ENCODE peak calls at places on chromosome 2, in seven cellular contexts. One of them, this sample, is unnamed.

GRCh38 chr2:44392338-44392943 is 30.7 kb downstream of the CAMKMT start:
- DNase-seq in lower leg skin: peak; percentile 18
- DNase-seq in brain microvascular endothelial cell: peak; percentile 49
- DNase-seq in left ventricle myocardium inferior: no peak
- DNase-seq in cardiac muscle cell: peak; percentile 51
- DNase-seq in astrocyte of the spinal cord: peak; percentile 32
- DNase-seq in left lung: no peak
- DNase-seq in this sample: peak; percentile 79

GRCh38 chr2:188291617-188292445 is at the start of gene GULP1:
- DNase-seq in cardiac muscle cell: peak; percentile 76
- DNase-seq in brain microvascular endothelial cell: peak; percentile 62
- DNase-seq in lower leg skin: peak; percentile 34
- DNase-seq in left lung: peak; percentile 63
- DNase-seq in left ventricle myocardium inferior: peak; percentile 76
- DNase-seq in astrocyte of the spinal cord: peak; percentile 84
- DNase-seq in this sample: peak; percentile 91

GRCh38 chr2:168614291-168615018 is 158.4 kb downstream of the CERS6 start:
- DNase-seq in cardiac muscle cell: no peak
- DNase-seq in lower leg skin: no peak
- DNase-seq in brain microvascular endothelial cell: no peak
- DNase-seq in astrocyte of the spinal cord: no peak
- DNase-seq in left ventricle myocardium inferior: no peak
- DNase-seq in left lung: no peak
- DNase-seq in this sample: no peak

GRCh38 chr2:75053484-75054112 is 95.2 kb downstream of the POLE4 start:
- DNase-seq in brain microvascular endothelial cell: peak; percentile 20
- DNase-seq in left lung: no peak
- DNase-seq in lower leg skin: no peak
- DNase-seq in left ventricle myocardium inferior: no peak
- DNase-seq in astrocyte of the spinal cord: peak; percentile 22
- DNase-seq in cardiac muscle cell: peak; percentile 45
- DNase-seq in this sample: no peak

GRCh38 chr2:36562245-36562644 is 35.7 kb downstream of the FEZ2 start:
- DNase-seq in left ventricle myocardium inferior: no peak
- DNase-seq in cardiac muscle cell: peak; percentile 73
- DNase-seq in brain microvascular endothelial cell: no peak
- DNase-seq in lower leg skin: no peak
- DNase-seq in astrocyte of the spinal cord: peak; percentile 63
- DNase-seq in left lung: no peak
- DNase-seq in this sample: no peak

GRCh38 chr2:20613342-20613916 is 37.5 kb downstream of the HS1BP3 start:
- DNase-seq in lower leg skin: no peak
- DNase-seq in astrocyte of the spinal cord: no peak
- DNase-seq in brain microvascular endothelial cell: no peak
- DNase-seq in left ventricle myocardium inferior: peak; percentile 12
- DNase-seq in cardiac muscle cell: no peak
- DNase-seq in left lung: peak; percentile 30
- DNase-seq in this sample: no peak

GRCh38 chr2:241933175-241933911 is 63.8 kb downstream of the RTP5 start:
- DNase-seq in astrocyte of the spinal cord: peak; percentile 10
- DNase-seq in left lung: no peak
- DNase-seq in cardiac muscle cell: peak; percentile 22
- DNase-seq in left ventricle myocardium inferior: no peak
- DNase-seq in lower leg skin: peak; percentile 31
- DNase-seq in brain microvascular endothelial cell: peak; percentile 16
- DNase-seq in this sample: no peak

GRCh38 chr2:40357667-40358066 is 94.2 kb downstream of the SLC8A1 start:
- DNase-seq in left ventricle myocardium inferior: no peak
- DNase-seq in brain microvascular endothelial cell: no peak
- DNase-seq in left lung: no peak
- DNase-seq in cardiac muscle cell: peak; percentile 29
- DNase-seq in lower leg skin: no peak
- DNase-seq in astrocyte of the spinal cord: no peak
- DNase-seq in this sample: no peak

GRCh38 chr2:24907106-24907505 is 12.9 kb downstream of the ADCY3 start:
- DNase-seq in cardiac muscle cell: peak; percentile 44
- DNase-seq in left ventricle myocardium inferior: no peak
- DNase-seq in brain microvascular endothelial cell: peak; percentile 23
- DNase-seq in astrocyte of the spinal cord: no peak
- DNase-seq in left lung: no peak
- DNase-seq in lower leg skin: no peak
- DNase-seq in this sample: no peak

GRCh38 chr2:9770308-9771100 is 72.8 kb upstream of the TAF1B start:
- DNase-seq in astrocyte of the spinal cord: peak; percentile 70
- DNase-seq in cardiac muscle cell: peak; percentile 86
- DNase-seq in left ventricle myocardium inferior: peak; percentile 65
- DNase-seq in left lung: no peak
- DNase-seq in lower leg skin: peak; percentile 74
- DNase-seq in brain microvascular endothelial cell: peak; percentile 70
- DNase-seq in this sample: no peak

GRCh38 chr2:101958071-101958470 is 33.7 kb upstream of the IL1R2 start:
- DNase-seq in left lung: no peak
- DNase-seq in brain microvascular endothelial cell: no peak
- DNase-seq in astrocyte of the spinal cord: no peak
- DNase-seq in cardiac muscle cell: peak; percentile 53
- DNase-seq in left ventricle myocardium inferior: no peak
- DNase-seq in lower leg skin: no peak
- DNase-seq in this sample: no peak

GRCh38 chr2:226300487-226300886 is 499.1 kb downstream of the IRS1 start:
- DNase-seq in brain microvascular endothelial cell: no peak
- DNase-seq in left ventricle myocardium inferior: no peak
- DNase-seq in left lung: no peak
- DNase-seq in cardiac muscle cell: no peak
- DNase-seq in astrocyte of the spinal cord: no peak
- DNase-seq in lower leg skin: no peak
- DNase-seq in this sample: no peak

GRCh38 chr2:64987963-64988419 is 1.2 kb upstream of the SLC1A4 start:
- DNase-seq in cardiac muscle cell: peak; percentile 88
- DNase-seq in astrocyte of the spinal cord: no peak
- DNase-seq in brain microvascular endothelial cell: no peak
- DNase-seq in lower leg skin: no peak
- DNase-seq in left lung: no peak
- DNase-seq in left ventricle myocardium inferior: no peak
- DNase-seq in this sample: no peak

GRCh38 chr2:215828528-215829184 is 184.7 kb downstream of the MREG start:
- DNase-seq in left ventricle myocardium inferior: no peak
- DNase-seq in left lung: peak; percentile 68
- DNase-seq in cardiac muscle cell: peak; percentile 88
- DNase-seq in lower leg skin: peak; percentile 35
- DNase-seq in astrocyte of the spinal cord: peak; percentile 63
- DNase-seq in brain microvascular endothelial cell: peak; percentile 61
- DNase-seq in this sample: no peak

GRCh38 chr2:197759013-197759412 is 26.1 kb downstream of the BOLL start:
- DNase-seq in astrocyte of the spinal cord: no peak
- DNase-seq in lower leg skin: no peak
- DNase-seq in cardiac muscle cell: no peak
- DNase-seq in left ventricle myocardium inferior: no peak
- DNase-seq in left lung: no peak
- DNase-seq in brain microvascular endothelial cell: no peak
- DNase-seq in this sample: no peak

GRCh38 chr2:67451086-67451832 is 54.1 kb downstream of the ETAA1 start:
- DNase-seq in astrocyte of the spinal cord: peak; percentile 53
- DNase-seq in cardiac muscle cell: peak; percentile 70
- DNase-seq in brain microvascular endothelial cell: peak; percentile 86
- DNase-seq in lower leg skin: peak; percentile 38
- DNase-seq in left lung: no peak
- DNase-seq in left ventricle myocardium inferior: no peak
- DNase-seq in this sample: no peak

GRCh38 chr2:71882236-71882946 is 265.3 kb downstream of the CYP26B1 start:
- DNase-seq in left ventricle myocardium inferior: no peak
- DNase-seq in astrocyte of the spinal cord: no peak
- DNase-seq in brain microvascular endothelial cell: no peak
- DNase-seq in cardiac muscle cell: no peak
- DNase-seq in lower leg skin: no peak
- DNase-seq in left lung: no peak
- DNase-seq in this sample: no peak

DNA sequence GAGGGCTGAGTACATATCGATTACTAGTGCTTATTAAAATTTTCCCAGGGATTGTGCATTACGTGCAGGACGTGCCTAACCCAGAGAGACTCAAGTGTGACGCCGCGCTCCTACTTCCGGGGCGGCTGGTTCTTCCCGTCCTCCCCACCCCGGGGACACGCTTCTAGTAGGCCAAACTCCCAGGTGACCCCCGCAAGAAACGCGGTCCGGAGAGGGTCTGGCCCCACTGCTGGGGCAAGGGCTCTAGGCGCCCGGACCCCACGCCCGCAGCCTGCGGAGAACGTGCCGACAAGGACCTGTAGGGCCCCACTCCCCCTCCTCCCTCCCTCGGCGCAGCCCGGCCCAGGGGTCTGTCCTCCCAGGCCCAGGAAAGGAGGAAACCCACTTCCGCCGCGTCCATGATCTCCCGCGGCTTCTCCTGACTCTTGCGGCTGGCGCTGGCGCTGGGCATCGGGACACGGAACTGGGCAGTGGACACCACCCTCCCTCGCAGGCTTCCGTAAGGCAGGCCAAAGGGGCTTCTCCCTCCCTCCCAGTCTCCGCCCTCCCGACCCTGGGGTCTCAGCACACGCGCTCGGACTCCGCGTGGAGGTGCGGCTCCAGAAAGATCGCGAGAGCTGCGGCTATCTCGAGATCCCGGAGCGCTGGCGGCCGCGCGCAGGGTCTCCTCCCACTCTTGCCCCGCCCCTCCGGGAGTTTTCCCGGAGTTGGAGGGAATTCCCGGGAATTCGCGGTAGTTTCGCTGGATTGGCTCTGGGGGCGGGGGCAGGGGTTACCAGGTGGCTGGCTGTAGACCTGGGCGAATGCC is at the start of gene DARS1:
- DNase-seq in lower leg skin: peak; percentile 85
- DNase-seq in brain microvascular endothelial cell: peak; percentile 84
- DNase-seq in cardiac muscle cell: peak; percentile 96
- DNase-seq in left lung: peak; percentile 95
- DNase-seq in left ventricle myocardium inferior: peak; percentile 92
- DNase-seq in astrocyte of the spinal cord: peak; percentile 95
- DNase-seq in this sample: peak; percentile 96
- TF ChIP-seq CTCF in lower leg skin: no peak
- TF ChIP-seq CTCF in brain microvascular endothelial cell: no peak
- TF ChIP-seq CTCF in cardiac muscle cell: no peak
- TF ChIP-seq CTCF in left lung: no peak
- TF ChIP-seq CTCF in left ventricle myocardium inferior: no peak
- TF ChIP-seq CTCF in astrocyte of the spinal cord: no peak
- TF ChIP-seq CTCF in this sample: no peak

GRCh38 chr2:119442850-119443249 is 11.2 kb downstream of the TMEM37 start:
- DNase-seq in brain microvascular endothelial cell: no peak
- DNase-seq in astrocyte of the spinal cord: no peak
- DNase-seq in left ventricle myocardium inferior: no peak
- DNase-seq in lower leg skin: no peak
- DNase-seq in cardiac muscle cell: no peak
- DNase-seq in left lung: no peak
- DNase-seq in this sample: no peak

GRCh38 chr2:119440501-119440870 is 8.8 kb downstream of the TMEM37 start:
- DNase-seq in lower leg skin: no peak
- DNase-seq in astrocyte of the spinal cord: no peak
- DNase-seq in brain microvascular endothelial cell: no peak
- DNase-seq in cardiac muscle cell: no peak
- DNase-seq in left ventricle myocardium inferior: no peak
- DNase-seq in left lung: no peak
- DNase-seq in this sample: no peak

GRCh38 chr2:119441376-119442231 is 9.9 kb downstream of the TMEM37 start:
- DNase-seq in lower leg skin: no peak
- DNase-seq in brain microvascular endothelial cell: no peak
- DNase-seq in cardiac muscle cell: no peak
- DNase-seq in astrocyte of the spinal cord: no peak
- DNase-seq in left lung: no peak
- DNase-seq in left ventricle myocardium inferior: no peak
- DNase-seq in this sample: no peak

GRCh38 chr2:119439574-119440500 is 8.2 kb downstream of the TMEM37 start:
- DNase-seq in left lung: no peak
- DNase-seq in left ventricle myocardium inferior: no peak
- DNase-seq in cardiac muscle cell: no peak
- DNase-seq in brain microvascular endothelial cell: no peak
- DNase-seq in lower leg skin: no peak
- DNase-seq in astrocyte of the spinal cord: no peak
- DNase-seq in this sample: no peak

DNA sequence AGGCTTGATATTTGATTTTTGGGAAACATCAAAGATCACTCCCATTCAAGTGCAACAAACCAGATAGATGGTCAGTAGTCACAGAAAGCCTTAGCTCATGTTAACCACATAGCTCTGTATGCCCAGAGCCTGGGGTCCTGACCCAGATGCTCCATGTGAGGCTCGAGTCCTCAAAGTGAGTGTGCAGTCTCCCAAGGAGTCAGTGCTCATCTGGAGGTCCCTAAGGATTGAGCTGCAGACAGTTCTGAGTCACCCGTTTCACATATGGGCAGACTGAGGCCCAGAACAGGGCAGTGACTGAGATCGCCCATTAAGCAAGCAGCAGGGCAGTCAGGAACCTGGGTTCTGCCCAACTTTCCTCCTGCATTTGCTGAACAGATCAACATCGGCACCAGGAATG is 9.2 kb downstream of the TMEM37 start:
- DNase-seq in brain microvascular endothelial cell: no peak
- DNase-seq in left ventricle myocardium inferior: no peak
- DNase-seq in lower leg skin: no peak
- DNase-seq in left lung: no peak
- DNase-seq in astrocyte of the spinal cord: no peak
- DNase-seq in cardiac muscle cell: no peak
- DNase-seq in this sample: no peak
- TF ChIP-seq CTCF in brain microvascular endothelial cell: no peak
- TF ChIP-seq CTCF in left ventricle myocardium inferior: no peak
- TF ChIP-seq CTCF in lower leg skin: no peak
- TF ChIP-seq CTCF in left lung: no peak
- TF ChIP-seq CTCF in astrocyte of the spinal cord: no peak
- TF ChIP-seq CTCF in cardiac muscle cell: no peak
- TF ChIP-seq CTCF in this sample: no peak

GRCh38 chr2:233832869-233833812 is 21.2 kb downstream of the HJURP start:
- DNase-seq in left lung: no peak
- DNase-seq in cardiac muscle cell: peak; percentile 89
- DNase-seq in lower leg skin: no peak
- DNase-seq in brain microvascular endothelial cell: peak; percentile 53
- DNase-seq in left ventricle myocardium inferior: no peak
- DNase-seq in astrocyte of the spinal cord: peak; percentile 49
- DNase-seq in this sample: no peak
- TF ChIP-seq CTCF in left lung: no peak
- TF ChIP-seq CTCF in cardiac muscle cell: peak; percentile 59
- TF ChIP-seq CTCF in lower leg skin: no peak
- TF ChIP-seq CTCF in brain microvascular endothelial cell: peak; percentile 78
- TF ChIP-seq CTCF in left ventricle myocardium inferior: no peak
- TF ChIP-seq CTCF in astrocyte of the spinal cord: peak; percentile 53
- TF ChIP-seq CTCF in this sample: peak; percentile 60

GRCh38 chr2:150542692-150543091 is 55.2 kb upstream of the RND3 start:
- DNase-seq in astrocyte of the spinal cord: no peak
- DNase-seq in left lung: no peak
- DNase-seq in brain microvascular endothelial cell: no peak
- DNase-seq in cardiac muscle cell: no peak
- DNase-seq in left ventricle myocardium inferior: no peak
- DNase-seq in lower leg skin: no peak
- DNase-seq in this sample: no peak

GRCh38 chr2:150544731-150545130 is 57.3 kb upstream of the RND3 start:
- DNase-seq in lower leg skin: no peak
- DNase-seq in astrocyte of the spinal cord: no peak
- DNase-seq in left ventricle myocardium inferior: no peak
- DNase-seq in left lung: no peak
- DNase-seq in cardiac muscle cell: no peak
- DNase-seq in brain microvascular endothelial cell: no peak
- DNase-seq in this sample: no peak

GRCh38 chr2:150548527-150548926 is 61.1 kb upstream of the RND3 start:
- DNase-seq in left ventricle myocardium inferior: no peak
- DNase-seq in cardiac muscle cell: peak; percentile 49
- DNase-seq in astrocyte of the spinal cord: peak; percentile 25
- DNase-seq in lower leg skin: no peak
- DNase-seq in brain microvascular endothelial cell: no peak
- DNase-seq in left lung: no peak
- DNase-seq in this sample: no peak

GRCh38 chr2:150549381-150549780 is 61.9 kb upstream of the RND3 start:
- DNase-seq in left lung: no peak
- DNase-seq in cardiac muscle cell: no peak
- DNase-seq in astrocyte of the spinal cord: no peak
- DNase-seq in brain microvascular endothelial cell: no peak
- DNase-seq in left ventricle myocardium inferior: no peak
- DNase-seq in lower leg skin: no peak
- DNase-seq in this sample: no peak

GRCh38 chr2:150545931-150546330 is 58.5 kb upstream of the RND3 start:
- DNase-seq in left lung: no peak
- DNase-seq in lower leg skin: no peak
- DNase-seq in left ventricle myocardium inferior: no peak
- DNase-seq in cardiac muscle cell: no peak
- DNase-seq in brain microvascular endothelial cell: no peak
- DNase-seq in astrocyte of the spinal cord: no peak
- DNase-seq in this sample: no peak
- TF ChIP-seq CTCF in left lung: no peak
- TF ChIP-seq CTCF in lower leg skin: no peak
- TF ChIP-seq CTCF in left ventricle myocardium inferior: no peak
- TF ChIP-seq CTCF in cardiac muscle cell: no peak
- TF ChIP-seq CTCF in brain microvascular endothelial cell: no peak
- TF ChIP-seq CTCF in astrocyte of the spinal cord: no peak
- TF ChIP-seq CTCF in this sample: no peak

This sample was measured in osteocyte.